ENCODE peak calls at places on chromosomes 13 and 19, in four cellular contexts. One of them, this sample, is unnamed.

GRCh38 chr13:47826481-47826880 is 174.6 kb downstream of the SUCLA2 start:
- DNase-seq in pancreas: no peak
- DNase-seq in DMS 273 treated with DMSO at 0.1 percent for 48 hours: no peak
- DNase-seq in fibroblast of lung: peak; percentile 44
- DNase-seq in this sample: no peak

GRCh38 chr19:16714702-16715294 is 4.8 kb upstream of the NWD1 start:
- DNase-seq in DMS 273 treated with DMSO at 0.1 percent for 48 hours: no peak
- DNase-seq in pancreas: no peak
- DNase-seq in fibroblast of lung: peak; percentile 45
- DNase-seq in this sample: peak; percentile 65

GRCh38 chr19:55287361-55288079 is 3.7 kb downstream of the BRSK1 start:
- DNase-seq in pancreas: no peak
- DNase-seq in DMS 273 treated with DMSO at 0.1 percent for 48 hours: no peak
- DNase-seq in fibroblast of lung: no peak
- DNase-seq in this sample: no peak

GRCh38 chr13:44307255-44307654 is 66.4 kb upstream of the SERP2 start:
- DNase-seq in pancreas: no peak
- DNase-seq in fibroblast of lung: peak; percentile 69
- DNase-seq in DMS 273 treated with DMSO at 0.1 percent for 48 hours: no peak
- DNase-seq in this sample: no peak

GRCh38 chr13:111202745-111203144 is 87.6 kb downstream of the ARHGEF7 start:
- DNase-seq in DMS 273 treated with DMSO at 0.1 percent for 48 hours: no peak
- DNase-seq in fibroblast of lung: peak; percentile 82
- DNase-seq in pancreas: no peak
- DNase-seq in this sample: peak; percentile 58

GRCh38 chr13:80871481-80871880 is 530.6 kb upstream of the SPRY2 start:
- DNase-seq in fibroblast of lung: peak; percentile 62
- DNase-seq in DMS 273 treated with DMSO at 0.1 percent for 48 hours: no peak
- DNase-seq in pancreas: no peak
- DNase-seq in this sample: no peak

GRCh38 chr13:22032905-22033304 is 362.0 kb downstream of the FGF9 start:
- DNase-seq in pancreas: no peak
- DNase-seq in DMS 273 treated with DMSO at 0.1 percent for 48 hours: no peak
- DNase-seq in fibroblast of lung: no peak
- DNase-seq in this sample: no peak

GRCh38 chr13:47135800-47136658 is 239.2 kb upstream of the HTR2A start:
- DNase-seq in DMS 273 treated with DMSO at 0.1 percent for 48 hours: no peak
- DNase-seq in pancreas: no peak
- DNase-seq in fibroblast of lung: no peak
- DNase-seq in this sample: no peak

GRCh38 chr13:110687736-110688135 is 18.2 kb downstream of the CARS2 start:
- DNase-seq in DMS 273 treated with DMSO at 0.1 percent for 48 hours: no peak
- DNase-seq in pancreas: no peak
- DNase-seq in fibroblast of lung: no peak
- DNase-seq in this sample: no peak

GRCh38 chr13:63163903-63164302 is 1748.3 kb upstream of the PCDH20 start:
- DNase-seq in DMS 273 treated with DMSO at 0.1 percent for 48 hours: no peak
- DNase-seq in pancreas: no peak
- DNase-seq in fibroblast of lung: no peak
- DNase-seq in this sample: no peak

GRCh38 chr13:66492479-66492878 is 737.7 kb downstream of the PCDH9 start:
- DNase-seq in fibroblast of lung: no peak
- DNase-seq in DMS 273 treated with DMSO at 0.1 percent for 48 hours: no peak
- DNase-seq in pancreas: no peak
- DNase-seq in this sample: no peak

GRCh38 chr19:40662925-40663711 is 27.3 kb downstream of the NUMBL start:
- DNase-seq in fibroblast of lung: peak; percentile 86
- DNase-seq in pancreas: peak; percentile 97
- DNase-seq in DMS 273 treated with DMSO at 0.1 percent for 48 hours: peak; percentile 63
- DNase-seq in this sample: peak; percentile 92

GRCh38 chr13:107866007-107866665 is 349.2 kb downstream of the LIG4 start:
- DNase-seq in fibroblast of lung: no peak
- DNase-seq in DMS 273 treated with DMSO at 0.1 percent for 48 hours: no peak
- DNase-seq in pancreas: peak; percentile 76
- DNase-seq in this sample: peak; percentile 46

GRCh38 chr19:5585461-5586299 is 17.9 kb upstream of the TINCR start:
- DNase-seq in fibroblast of lung: no peak
- DNase-seq in pancreas: peak; percentile 68
- DNase-seq in DMS 273 treated with DMSO at 0.1 percent for 48 hours: no peak
- DNase-seq in this sample: no peak